ENCODE peak calls at places on chromosomes 12 and 14, in five cellular contexts. U, R, L, F and P are unnamed samples.

GRCh38 chr12:120762093-120762492 is 36.5 kb downstream of the ACADS start:
- DNase-seq in U (no peak), L (no peak), F (no peak), R (no peak), P (no peak)

GRCh38 chr14:83744901-83745300 is 1785.0 kb upstream of the FLRT2 start:
- DNase-seq in R (no peak), F (no peak), L (no peak), U (no peak), P (no peak)

GRCh38 chr14:75514673-75515630 is 7.3 kb upstream of the BATF start:
- DNase-seq in L (no peak), F (no peak), U (peak), R (no peak), P (peak)

GRCh38 chr12:108711486-108712163 is 19.7 kb downstream of the CORO1C start:
- DNase-seq in F (no peak), U (no peak), R (no peak), L (no peak), P (no peak)

GRCh38 chr14:77738559-77739250 is 22.3 kb downstream of the SNW1 start:
- DNase-seq in U (peak), L (no peak), F (no peak), R (no peak), P (peak)

GRCh38 chr12:7061138-7061537 is 620 bp downstream of the C1S start:
- DNase-seq in F (no peak), R (no peak), U (no peak), L (no peak), P (no peak)

GRCh38 chr14:104335611-104336010 is 197.2 kb downstream of the KIF26A start:
- DNase-seq in U (no peak), F (no peak), R (no peak), L (no peak), P (no peak)

GRCh38 chr12:52009081-52009751 is 2.5 kb downstream of the TAMALIN start:
- DNase-seq in U (no peak), F (no peak), R (no peak), L (no peak), P (no peak)

GRCh38 chr12:80966001-80966400 is 28.3 kb upstream of the LIN7A start:
- DNase-seq in R (no peak), L (no peak), U (no peak), F (no peak), P (no peak)

GRCh38 chr14:103374121-103374520 is 11.1 kb upstream of the MARK3 start:
- DNase-seq in F (no peak), U (no peak), R (no peak), L (no peak), P (no peak)

GRCh38 chr12:58557156-58557555 is 363.1 kb downstream of the LRIG3 start:
- DNase-seq in L (no peak), U (no peak), R (no peak), F (peak), P (peak)

GRCh38 chr12:95637010-95637409 is 85.7 kb upstream of the USP44 start:
- DNase-seq in F (no peak), L (no peak), U (no peak), R (no peak), P (no peak)

GRCh38 chr14:98262566-98262965 is 1009.4 kb downstream of the BCL11B start:
- DNase-seq in U (no peak), R (no peak), F (no peak), L (no peak), P (no peak)

GRCh38 chr12:56408799-56409417 is 40.3 kb downstream of the TIMELESS start:
- DNase-seq in R (no peak), L (no peak), U (no peak), F (no peak), P (no peak)

GRCh38 chr14:103111297-103111981 is 11.8 kb upstream of the TNFAIP2 start:
- DNase-seq in R (no peak), U (no peak), F (no peak), L (no peak), P (no peak)

GRCh38 chr14:104460920-104461651 is 118.5 kb upstream of the C14orf180 start:
- DNase-seq in L (no peak), U (peak), F (no peak), R (no peak), P (no peak)

GRCh38 chr12:52988933-52989332 is 17.3 kb upstream of the EIF4B start:
- DNase-seq in F (no peak), U (no peak), L (no peak), R (no peak), P (no peak)

GRCh38 chr12:52004042-52004648 is 2.6 kb upstream of the TAMALIN start:
- DNase-seq in F (no peak), R (peak), U (no peak), L (no peak), P (peak)